ENCODE peak calls at places on chromosomes 12 and 14, in nine cellular contexts. One of them, this sample, is unnamed.

GRCh38 chr12:98439471-98440164 is 75.8 kb upstream of the TMPO start:
- DNase-seq in body of pancreas: no peak
- DNase-seq in NB4: peak; percentile 87
- DNase-seq in uterus: no peak
- DNase-seq in A549: no peak
- DNase-seq in stomach: no peak
- DNase-seq in adrenal gland: no peak
- DNase-seq in ovary: no peak
- DNase-seq in transverse colon: no peak
- DNase-seq in this sample: no peak

GRCh38 chr14:32043624-32044023 is 33.5 kb upstream of the ARHGAP5 start:
- DNase-seq in body of pancreas: no peak
- DNase-seq in NB4: no peak
- DNase-seq in uterus: no peak
- DNase-seq in A549: no peak
- DNase-seq in stomach: no peak
- DNase-seq in adrenal gland: no peak
- DNase-seq in ovary: no peak
- DNase-seq in transverse colon: no peak
- DNase-seq in this sample: no peak

GRCh38 chr12:56375598-56376434 is 13.2 kb upstream of the APOF start:
- DNase-seq in body of pancreas: no peak
- DNase-seq in NB4: no peak
- DNase-seq in uterus: no peak
- DNase-seq in A549: no peak
- DNase-seq in stomach: no peak
- DNase-seq in adrenal gland: no peak
- DNase-seq in ovary: no peak
- DNase-seq in transverse colon: no peak
- DNase-seq in this sample: no peak

GRCh38 chr14:89807151-89807550 is 147.4 kb downstream of the EFCAB11 start:
- DNase-seq in body of pancreas: no peak
- DNase-seq in NB4: no peak
- DNase-seq in uterus: no peak
- DNase-seq in A549: no peak
- DNase-seq in stomach: no peak
- DNase-seq in adrenal gland: no peak
- DNase-seq in ovary: no peak
- DNase-seq in transverse colon: no peak
- DNase-seq in this sample: no peak

GRCh38 chr14:31278883-31279282 is 71.3 kb upstream of the HECTD1 start:
- DNase-seq in body of pancreas: no peak
- DNase-seq in NB4: no peak
- DNase-seq in uterus: no peak
- DNase-seq in A549: no peak
- DNase-seq in stomach: no peak
- DNase-seq in adrenal gland: no peak
- DNase-seq in ovary: no peak
- DNase-seq in transverse colon: no peak
- DNase-seq in this sample: no peak

GRCh38 chr14:93752980-93753561 is 35.2 kb downstream of the PRIMA1 start:
- DNase-seq in body of pancreas: no peak
- DNase-seq in NB4: no peak
- DNase-seq in uterus: no peak
- DNase-seq in A549: no peak
- DNase-seq in stomach: no peak
- DNase-seq in adrenal gland: no peak
- DNase-seq in ovary: no peak
- DNase-seq in transverse colon: no peak
- DNase-seq in this sample: no peak

GRCh38 chr12:10529603-10530002 is 23.9 kb downstream of the EIF2S3B start:
- DNase-seq in body of pancreas: no peak
- DNase-seq in NB4: no peak
- DNase-seq in uterus: no peak
- DNase-seq in A549: no peak
- DNase-seq in stomach: no peak
- DNase-seq in adrenal gland: no peak
- DNase-seq in ovary: no peak
- DNase-seq in transverse colon: no peak
- DNase-seq in this sample: no peak

GRCh38 chr12:98698603-98699463 is 53.7 kb downstream of the APAF1 start:
- DNase-seq in body of pancreas: peak; percentile 83
- DNase-seq in NB4: peak; percentile 80
- DNase-seq in uterus: peak; percentile 51
- DNase-seq in A549: peak; percentile 66
- DNase-seq in stomach: peak; percentile 31
- DNase-seq in adrenal gland: peak; percentile 80
- DNase-seq in ovary: peak; percentile 52
- DNase-seq in transverse colon: peak; percentile 34
- DNase-seq in this sample: peak; percentile 24

GRCh38 chr12:46430340-46430948 is 57.9 kb upstream of the SLC38A2 start:
- DNase-seq in body of pancreas: no peak
- DNase-seq in NB4: peak; percentile 73
- DNase-seq in uterus: no peak
- DNase-seq in A549: peak; percentile 74
- DNase-seq in stomach: no peak
- DNase-seq in adrenal gland: no peak
- DNase-seq in ovary: no peak
- DNase-seq in transverse colon: no peak
- DNase-seq in this sample: no peak

GRCh38 chr14:33682746-33683145 is 268.1 kb downstream of the EGLN3 start:
- DNase-seq in body of pancreas: peak; percentile 17
- DNase-seq in NB4: no peak
- DNase-seq in uterus: peak; percentile 80
- DNase-seq in A549: no peak
- DNase-seq in stomach: peak; percentile 26
- DNase-seq in adrenal gland: peak; percentile 67
- DNase-seq in ovary: peak; percentile 79
- DNase-seq in transverse colon: peak; percentile 9
- DNase-seq in this sample: no peak

GRCh38 chr14:104688755-104689619 is at the start of gene INF2:
- DNase-seq in body of pancreas: peak; percentile 81
- DNase-seq in NB4: peak; percentile 70
- DNase-seq in uterus: peak; percentile 66
- DNase-seq in A549: peak; percentile 84
- DNase-seq in stomach: peak; percentile 72
- DNase-seq in adrenal gland: peak; percentile 68
- DNase-seq in ovary: peak; percentile 68
- DNase-seq in transverse colon: peak; percentile 80
- DNase-seq in this sample: peak; percentile 80

GRCh38 chr14:100348253-100348729 is 25.2 kb downstream of the SLC25A47 start:
- DNase-seq in body of pancreas: no peak
- DNase-seq in NB4: no peak
- DNase-seq in uterus: no peak
- DNase-seq in A549: no peak
- DNase-seq in stomach: no peak
- DNase-seq in adrenal gland: no peak
- DNase-seq in ovary: no peak
- DNase-seq in transverse colon: no peak
- DNase-seq in this sample: no peak

GRCh38 chr12:52235822-52236291 is 2.8 kb downstream of the KRT7 start:
- DNase-seq in body of pancreas: peak; percentile 90
- DNase-seq in NB4: peak; percentile 42
- DNase-seq in uterus: no peak
- DNase-seq in A549: no peak
- DNase-seq in stomach: peak; percentile 77
- DNase-seq in adrenal gland: no peak
- DNase-seq in ovary: no peak
- DNase-seq in transverse colon: peak; percentile 66
- DNase-seq in this sample: no peak

DNA sequence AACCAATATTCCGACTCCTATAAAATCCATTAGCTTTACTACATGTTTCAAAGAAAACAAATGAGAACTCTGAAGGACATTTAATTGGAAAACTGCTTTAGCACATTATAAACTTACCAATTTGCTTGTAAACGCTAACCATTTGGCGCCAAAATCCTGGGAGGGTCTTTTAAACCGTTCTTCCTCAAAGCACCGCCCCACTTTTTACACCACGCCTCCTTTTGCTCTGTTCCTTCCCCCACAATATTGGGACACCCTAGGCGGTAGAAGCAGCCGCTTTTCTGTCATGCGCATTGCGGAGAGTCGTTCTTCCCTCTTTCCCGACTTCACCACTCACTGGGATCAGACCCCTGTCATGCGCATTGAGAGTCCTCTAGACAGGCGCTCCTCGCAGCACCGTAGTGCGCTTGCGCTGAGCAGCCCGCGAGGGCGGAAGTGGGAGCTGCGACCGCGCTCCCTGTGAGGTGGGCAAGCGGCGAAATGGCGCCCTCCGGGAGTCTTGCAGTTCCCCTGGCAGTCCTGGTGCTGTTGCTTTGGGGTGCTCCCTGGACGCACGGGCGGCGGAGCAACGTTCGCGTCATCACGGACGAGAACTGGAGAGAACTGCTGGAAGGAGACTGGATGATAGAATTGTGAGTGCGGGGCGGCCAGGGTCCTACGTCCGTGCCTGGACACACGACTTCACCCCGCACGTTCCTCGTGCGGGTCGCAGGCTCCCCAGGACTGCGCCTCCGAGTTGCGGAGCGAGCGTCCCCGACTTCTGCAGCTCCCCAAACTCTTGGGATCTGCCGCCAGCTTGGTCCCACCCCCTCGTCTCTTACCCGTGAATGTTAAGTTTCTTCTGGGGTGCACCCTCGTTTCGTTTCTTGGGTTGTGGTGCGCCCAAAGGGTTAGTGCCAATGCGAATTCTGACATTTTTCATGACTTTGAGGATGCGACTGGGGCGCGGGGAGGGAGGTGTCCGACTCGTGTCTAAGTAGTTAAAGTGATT is at the start of gene TMX1:
- DNase-seq in body of pancreas: peak; percentile 97
- DNase-seq in NB4: peak; percentile 99
- DNase-seq in uterus: peak; percentile 96
- DNase-seq in A549: peak; percentile 100
- DNase-seq in stomach: peak; percentile 94
- DNase-seq in adrenal gland: peak; percentile 96
- DNase-seq in ovary: peak; percentile 95
- DNase-seq in transverse colon: peak; percentile 95
- DNase-seq in this sample: peak; percentile 85
- TF ChIP-seq POLR2A in body of pancreas: peak; percentile 74
- TF ChIP-seq POLR2A in NB4: peak; percentile 98
- TF ChIP-seq POLR2A in uterus: peak; percentile 63
- TF ChIP-seq POLR2A in A549: peak; percentile 98
- TF ChIP-seq POLR2A in stomach: peak; percentile 59
- TF ChIP-seq POLR2A in adrenal gland: peak; percentile 85
- TF ChIP-seq POLR2A in ovary: peak; percentile 73
- TF ChIP-seq POLR2A in transverse colon: peak; percentile 92
- TF ChIP-seq POLR2A in this sample: peak; percentile 90

DNA sequence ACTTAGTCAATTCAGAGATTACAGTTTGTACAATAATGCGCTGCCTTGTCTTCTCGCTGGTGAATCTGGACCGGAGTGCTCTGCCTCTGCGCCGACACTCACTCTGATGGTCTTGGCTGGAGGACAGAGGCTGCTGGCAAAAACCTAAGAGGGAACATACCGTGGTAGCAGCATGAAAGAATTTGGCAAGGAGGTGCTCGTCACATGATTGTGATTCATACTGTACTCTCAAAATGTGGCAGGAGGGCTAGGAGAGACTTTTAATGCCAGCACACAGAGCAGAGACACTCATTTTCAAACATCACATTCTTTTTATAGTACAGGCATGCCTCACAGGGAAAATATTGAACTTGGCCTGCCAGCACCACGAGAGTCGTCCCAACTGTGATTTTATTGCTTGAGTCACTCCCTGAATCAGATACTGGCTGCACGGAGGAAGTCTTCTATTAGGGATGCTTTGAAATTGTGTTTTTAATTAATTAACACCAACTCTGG is 67.8 kb downstream of the HMGA2 start:
- DNase-seq in body of pancreas: peak; percentile 57
- DNase-seq in NB4: no peak
- DNase-seq in uterus: peak; percentile 76
- DNase-seq in A549: peak; percentile 64
- DNase-seq in stomach: peak; percentile 55
- DNase-seq in adrenal gland: peak; percentile 85
- DNase-seq in ovary: peak; percentile 78
- DNase-seq in transverse colon: peak; percentile 55
- DNase-seq in this sample: peak; percentile 59
- TF ChIP-seq POLR2A in body of pancreas: no peak
- TF ChIP-seq POLR2A in NB4: no peak
- TF ChIP-seq POLR2A in uterus: no peak
- TF ChIP-seq POLR2A in A549: no peak
- TF ChIP-seq POLR2A in stomach: no peak
- TF ChIP-seq POLR2A in adrenal gland: no peak
- TF ChIP-seq POLR2A in ovary: no peak
- TF ChIP-seq POLR2A in transverse colon: no peak
- TF ChIP-seq POLR2A in this sample: no peak

GRCh38 chr14:24927809-24928208 is 122.1 kb downstream of the STXBP6 start:
- DNase-seq in body of pancreas: no peak
- DNase-seq in NB4: no peak
- DNase-seq in uterus: no peak
- DNase-seq in A549: no peak
- DNase-seq in stomach: no peak
- DNase-seq in adrenal gland: no peak
- DNase-seq in ovary: no peak
- DNase-seq in transverse colon: no peak
- DNase-seq in this sample: no peak
- TF ChIP-seq POLR2A in body of pancreas: no peak
- TF ChIP-seq POLR2A in NB4: no peak
- TF ChIP-seq POLR2A in uterus: no peak
- TF ChIP-seq POLR2A in A549: no peak
- TF ChIP-seq POLR2A in stomach: no peak
- TF ChIP-seq POLR2A in adrenal gland: no peak
- TF ChIP-seq POLR2A in ovary: no peak
- TF ChIP-seq POLR2A in transverse colon: no peak
- TF ChIP-seq POLR2A in this sample: no peak

GRCh38 chr14:20345366-20345765 is 1.9 kb downstream of the PARP2 start:
- DNase-seq in body of pancreas: no peak
- DNase-seq in NB4: no peak
- DNase-seq in uterus: no peak
- DNase-seq in A549: no peak
- DNase-seq in stomach: no peak
- DNase-seq in adrenal gland: no peak
- DNase-seq in ovary: no peak
- DNase-seq in transverse colon: no peak
- DNase-seq in this sample: no peak

GRCh38 chr14:20346713-20347112 is 3.3 kb downstream of the PARP2 start:
- DNase-seq in body of pancreas: no peak
- DNase-seq in NB4: no peak
- DNase-seq in uterus: no peak
- DNase-seq in A549: no peak
- DNase-seq in stomach: no peak
- DNase-seq in adrenal gland: no peak
- DNase-seq in ovary: no peak
- DNase-seq in transverse colon: no peak
- DNase-seq in this sample: no peak

GRCh38 chr14:20347747-20348146 is 4.3 kb downstream of the PARP2 start:
- DNase-seq in body of pancreas: no peak
- DNase-seq in NB4: no peak
- DNase-seq in uterus: no peak
- DNase-seq in A549: no peak
- DNase-seq in stomach: no peak
- DNase-seq in adrenal gland: peak; percentile 84
- DNase-seq in ovary: no peak
- DNase-seq in transverse colon: no peak
- DNase-seq in this sample: no peak

GRCh38 chr14:20343855-20344205 is 395 bp downstream of the PARP2 start:
- DNase-seq in body of pancreas: no peak
- DNase-seq in NB4: no peak
- DNase-seq in uterus: no peak
- DNase-seq in A549: no peak
- DNase-seq in stomach: no peak
- DNase-seq in adrenal gland: no peak
- DNase-seq in ovary: no peak
- DNase-seq in transverse colon: no peak
- DNase-seq in this sample: no peak

GRCh38 chr14:20343092-20343854 is at the start of gene PARP2:
- DNase-seq in body of pancreas: peak; percentile 97
- DNase-seq in NB4: peak; percentile 99
- DNase-seq in uterus: peak; percentile 95
- DNase-seq in A549: peak; percentile 96
- DNase-seq in stomach: peak; percentile 95
- DNase-seq in adrenal gland: peak; percentile 99
- DNase-seq in ovary: peak; percentile 97
- DNase-seq in transverse colon: peak; percentile 96
- DNase-seq in this sample: peak; percentile 38
- TF ChIP-seq POLR2A in body of pancreas: peak; percentile 98
- TF ChIP-seq POLR2A in NB4: peak; percentile 96
- TF ChIP-seq POLR2A in uterus: peak; percentile 67
- TF ChIP-seq POLR2A in A549: peak; percentile 96
- TF ChIP-seq POLR2A in stomach: peak; percentile 49
- TF ChIP-seq POLR2A in adrenal gland: peak; percentile 98
- TF ChIP-seq POLR2A in ovary: peak; percentile 89
- TF ChIP-seq POLR2A in transverse colon: peak; percentile 93
- TF ChIP-seq POLR2A in this sample: peak; percentile 24